ENCODE peak calls at places on chromosomes 13 and 19, in five cellular contexts. P is osteoblast; I is heart left ventricle; Q is body of pancreas; B is CD8-positive, alpha-beta T cell. J is an unnamed sample.

GRCh38 chr13:106568225-106569003 is 477 bp upstream of the ARGLU1 start:
- DNase-seq in P (no peak), I (no peak), Q (no peak), B (no peak), J (no peak)

GRCh38 chr13:79267560-79267959 is 138.5 kb downstream of the RBM26 start:
- DNase-seq in P (no peak), I (no peak), Q (no peak), B (no peak), J (no peak)

GRCh38 chr19:49515767-49516166 is 3.3 kb downstream of the FCGRT start:
- DNase-seq in P (peak), I (peak), Q (no peak), B (no peak), J (peak)

GRCh38 chr13:66348745-66349720 is 881.1 kb downstream of the PCDH9 start:
- DNase-seq in P (peak), I (no peak), Q (peak), B (no peak), J (peak)

GRCh38 chr13:70171151-70171550 is 62.9 kb upstream of the KLHL1 start:
- DNase-seq in P (no peak), I (no peak), Q (no peak), B (no peak), J (no peak)

GRCh38 chr13:30191491-30192100 is 115.8 kb downstream of the KATNAL1 start:
- DNase-seq in P (no peak), I (no peak), Q (no peak), B (no peak), J (no peak)

GRCh38 chr19:10788146-10788545 is 47.9 kb downstream of the TMED1 start:
- DNase-seq in P (no peak), I (no peak), Q (no peak), B (no peak), J (no peak)

GRCh38 chr13:47226516-47226915 is 329.7 kb upstream of the HTR2A start:
- DNase-seq in P (no peak), I (no peak), Q (no peak), B (no peak), J (no peak)

GRCh38 chr19:38673030-38673429 is 25.6 kb downstream of the ACTN4 start:
- DNase-seq in P (no peak), I (no peak), Q (no peak), B (no peak), J (no peak)

GRCh38 chr19:15836345-15836594 is 20.8 kb upstream of the OR10H1 start:
- DNase-seq in P (peak), I (no peak), Q (no peak), B (no peak), J (no peak)

GRCh38 chr19:7772752-7773291 is 9.8 kb downstream of the CLEC4M start:
- DNase-seq in P (no peak), I (no peak), Q (no peak), B (no peak), J (no peak)

GRCh38 chr19:48878219-48879024 is 6.2 kb downstream of the PPP1R15A start:
- DNase-seq in P (peak), I (no peak), Q (no peak), B (no peak), J (no peak)

GRCh38 chr19:35347171-35347929 is at the start of gene FFAR1:
- DNase-seq in P (no peak), I (peak), Q (peak), B (no peak), J (no peak)

GRCh38 chr13:79966502-79966901 is 374.4 kb downstream of the SPRY2 start:
- DNase-seq in P (peak), I (no peak), Q (no peak), B (no peak), J (no peak)

GRCh38 chr13:80463673-80464352 is 122.9 kb upstream of the SPRY2 start:
- DNase-seq in P (no peak), I (no peak), Q (no peak), B (no peak), J (no peak)

GRCh38 chr13:45751882-45752281 is 49.8 kb downstream of the CBY2 start:
- DNase-seq in P (peak), I (no peak), Q (no peak), B (no peak), J (no peak)

GRCh38 chr13:97944396-97945029 is 9.0 kb upstream of the IPO5 start:
- DNase-seq in P (peak), I (no peak), Q (no peak), B (no peak), J (no peak)

GRCh38 chr13:42990147-42990990 is 1.7 kb downstream of the EPSTI1 start:
- DNase-seq in P (no peak), I (no peak), Q (no peak), B (no peak), J (no peak)

GRCh38 chr13:32409561-32410440 is 18.1 kb downstream of the N4BP2L1 start:
- DNase-seq in P (no peak), I (no peak), Q (no peak), B (no peak), J (peak)

GRCh38 chr19:2355168-2356035 is 4.7 kb upstream of the TMPRSS9 start:
- DNase-seq in P (peak), I (no peak), Q (no peak), B (no peak), J (no peak)

GRCh38 chr19:3202346-3202745 is 16.6 kb downstream of the NCLN start:
- DNase-seq in P (no peak), I (no peak), Q (no peak), B (no peak), J (no peak)

GRCh38 chr19:2547033-2547680 is 71.2 kb downstream of the GADD45B start:
- DNase-seq in P (peak), I (no peak), Q (no peak), B (no peak), J (peak)

GRCh38 chr13:59991395-59991794 is 172.3 kb downstream of the DIAPH3 start:
- DNase-seq in P (no peak), I (no peak), Q (no peak), B (no peak), J (no peak)

GRCh38 chr13:111153977-111154332 is 38.8 kb downstream of the ARHGEF7 start:
- DNase-seq in P (peak), I (peak), Q (no peak), B (peak), J (peak)

GRCh38 chr13:81639984-81640582 is 1299.2 kb upstream of the SPRY2 start:
- DNase-seq in P (no peak), I (no peak), Q (no peak), B (no peak), J (no peak)

GRCh38 chr19:48591021-48591420 is 15.5 kb upstream of the SPACA4 start:
- DNase-seq in P (peak), I (no peak), Q (no peak), B (no peak), J (no peak)

GRCh38 chr13:94620286-94620896 is 18.7 kb downstream of the GPR180 start:
- DNase-seq in P (no peak), I (no peak), Q (no peak), B (no peak), J (no peak)

GRCh38 chr13:76860706-76861105 is 25.5 kb downstream of the KCTD12 start:
- DNase-seq in P (no peak), I (no peak), Q (no peak), B (no peak), J (no peak)

GRCh38 chr19:850221-850978 is 1.7 kb upstream of the ELANE start:
- DNase-seq in P (peak), I (peak), Q (peak), B (no peak), J (peak)

GRCh38 chr13:29771247-29771646 is 79.2 kb downstream of the UBL3 start:
- DNase-seq in P (no peak), I (no peak), Q (no peak), B (no peak), J (no peak)

GRCh38 chr13:76703621-76704020 is 182.6 kb downstream of the KCTD12 start:
- DNase-seq in P (no peak), I (no peak), Q (no peak), B (no peak), J (no peak)

GRCh38 chr13:64643066-64643465 is 2587.1 kb downstream of the PCDH9 start:
- DNase-seq in P (no peak), I (no peak), Q (no peak), B (no peak), J (no peak)

GRCh38 chr13:34044041-34044440 is 226.1 kb downstream of the RFC3 start:
- DNase-seq in P (no peak), I (no peak), Q (no peak), B (no peak), J (no peak)

GRCh38 chr13:46896346-46897138 is at the start of gene HTR2A:
- DNase-seq in P (peak), I (peak), Q (peak), B (no peak), J (peak)

GRCh38 chr19:3145909-3146676 is 10.3 kb downstream of the GNA15 start:
- DNase-seq in P (no peak), I (no peak), Q (no peak), B (no peak), J (peak)

GRCh38 chr19:54209748-54210494 is 9.3 kb downstream of the RPS9 start:
- DNase-seq in P (peak), I (peak), Q (peak), B (no peak), J (peak)

GRCh38 chr13:80945328-80945727 is 604.4 kb upstream of the SPRY2 start:
- DNase-seq in P (no peak), I (no peak), Q (peak), B (no peak), J (no peak)

GRCh38 chr19:38267780-38268430 is 3.5 kb downstream of the SPINT2 start:
- DNase-seq in P (peak), I (no peak), Q (peak), B (no peak), J (no peak)

GRCh38 chr13:83819611-83820010 is 62.7 kb downstream of the SLITRK1 start:
- DNase-seq in P (peak), I (no peak), Q (no peak), B (no peak), J (no peak)

GRCh38 chr13:83825676-83826075 is 56.6 kb downstream of the SLITRK1 start:
- DNase-seq in P (no peak), I (no peak), Q (no peak), B (no peak), J (no peak)

GRCh38 chr13:83827338-83827737 is 54.9 kb downstream of the SLITRK1 start:
- DNase-seq in P (peak), I (no peak), Q (no peak), B (no peak), J (no peak)

GRCh38 chr13:83824561-83824960 is 57.7 kb downstream of the SLITRK1 start:
- DNase-seq in P (no peak), I (no peak), Q (no peak), B (no peak), J (no peak)

GRCh38 chr13:83824120-83824519 is 58.2 kb downstream of the SLITRK1 start:
- DNase-seq in P (no peak), I (no peak), Q (no peak), B (no peak), J (no peak)
- H3K27ac ChIP-seq in P (no peak), I (no peak), Q (no peak), B (no peak), J (no peak)

DNA sequence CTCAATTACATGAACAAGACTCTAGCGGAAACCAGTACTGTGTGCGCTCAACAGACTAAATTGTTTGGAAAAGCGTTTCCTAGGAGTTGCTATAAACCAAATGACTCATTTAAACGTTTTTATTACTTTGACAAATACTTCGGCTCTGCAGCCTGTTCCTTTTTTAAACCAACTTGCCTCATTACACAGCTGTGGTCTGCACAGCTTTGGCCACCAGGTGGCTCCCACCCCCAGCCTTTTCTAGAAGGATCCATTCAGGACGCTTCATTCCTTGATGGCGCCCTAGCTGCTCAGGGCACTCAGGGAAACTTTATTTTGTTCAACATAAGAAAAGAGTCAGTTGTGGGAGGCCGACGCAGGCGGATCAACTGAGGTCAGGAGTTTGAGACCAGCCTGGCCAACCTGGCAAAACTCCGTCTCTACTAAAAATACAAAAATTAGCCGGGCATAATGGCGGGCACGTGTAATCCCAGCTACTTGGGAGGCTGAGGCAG is 41.0 kb upstream of the XPO4 start:
- DNase-seq in P (peak), I (peak), Q (peak), B (peak), J (peak)
- H3K27ac ChIP-seq in P (peak), I (no peak), Q (peak), B (no peak), J (no peak)

DNA sequence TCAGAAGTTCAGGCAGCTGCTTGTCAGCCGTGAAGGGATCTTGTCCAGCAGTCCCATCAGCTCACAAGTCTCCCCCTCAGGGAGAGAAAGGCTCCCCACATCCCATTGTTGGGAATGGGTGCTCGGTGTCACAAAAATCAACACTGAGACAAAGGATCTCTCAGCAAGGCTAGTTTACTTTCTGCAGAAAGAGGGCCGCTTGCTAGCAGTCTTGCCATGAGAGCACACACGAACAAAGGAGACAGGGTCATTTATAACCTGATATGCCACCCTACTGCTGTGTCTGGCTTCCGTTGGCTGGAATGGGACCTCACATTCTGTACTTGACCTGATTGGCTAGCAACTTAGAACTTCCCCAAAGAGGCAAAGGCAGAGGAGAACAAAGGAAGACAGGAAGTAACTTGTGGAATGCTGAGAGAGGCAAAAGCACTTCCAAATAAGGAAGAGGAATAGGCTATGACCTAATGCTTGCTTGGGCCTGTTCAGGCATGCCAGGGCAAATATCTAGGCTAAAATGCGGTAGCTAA is 8.7 kb upstream of the IGFL3 start:
- DNase-seq in P (no peak), I (no peak), Q (peak), B (no peak), J (no peak)
- H3K27ac ChIP-seq in P (peak), I (peak), Q (peak), B (no peak), J (peak)

GRCh38 chr19:47215581-47215980 is 15.4 kb downstream of the BBC3 start:
- DNase-seq in P (no peak), I (no peak), Q (no peak), B (no peak), J (no peak)

GRCh38 chr19:47210180-47210490 is 20.9 kb downstream of the BBC3 start:
- DNase-seq in P (no peak), I (no peak), Q (no peak), B (no peak), J (no peak)

GRCh38 chr19:47209323-47210179 is 21.4 kb downstream of the BBC3 start:
- DNase-seq in P (no peak), I (no peak), Q (no peak), B (no peak), J (peak)

GRCh38 chr19:47210689-47211316 is 20.2 kb downstream of the BBC3 start:
- DNase-seq in P (peak), I (peak), Q (peak), B (peak), J (peak)
- H3K27ac ChIP-seq in P (peak), I (peak), Q (no peak), B (no peak), J (peak)

DNA sequence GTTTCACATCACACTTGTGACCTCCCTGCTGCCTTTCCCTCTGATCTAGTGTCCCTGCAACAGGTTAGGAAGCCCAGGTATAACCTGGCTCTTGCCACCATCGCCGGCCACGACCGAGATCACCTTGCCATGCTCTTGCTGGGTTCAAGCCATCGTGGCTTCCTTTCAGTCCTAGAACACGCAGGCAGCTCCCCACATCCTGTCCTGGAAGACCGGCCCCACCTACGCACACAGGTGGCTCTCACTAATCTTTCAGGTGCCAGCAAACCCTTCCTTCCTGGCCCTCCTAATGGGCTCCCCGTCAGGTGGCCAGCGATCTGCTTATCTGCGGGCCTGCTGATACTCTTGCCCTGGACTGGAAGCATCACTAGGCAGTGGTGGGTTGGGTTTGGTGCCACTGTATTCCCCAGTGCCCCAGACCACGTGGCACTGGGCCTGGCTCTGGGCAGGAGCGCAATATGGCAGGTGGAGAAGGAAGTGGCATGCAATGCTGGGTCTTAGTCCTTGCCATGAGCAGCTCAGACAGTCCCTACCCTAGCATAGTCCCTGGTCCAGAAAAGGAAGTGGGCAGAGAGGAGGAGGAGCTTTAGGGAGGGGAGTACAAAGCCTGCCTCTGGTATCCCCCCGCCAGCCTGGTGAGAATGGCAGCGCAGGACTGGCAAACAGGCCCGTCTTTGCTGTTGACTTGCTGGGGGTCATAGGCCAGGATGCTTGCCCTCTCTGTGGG is 11.8 kb downstream of the PPP1R37 start:
- DNase-seq in P (no peak), I (no peak), Q (no peak), B (no peak), J (no peak)
- H3K27ac ChIP-seq in P (no peak), I (peak), Q (peak), B (no peak), J (peak)

GRCh38 chr19:19642506-19643157 is 825 bp downstream of the GMIP start:
- DNase-seq in P (peak), I (no peak), Q (no peak), B (no peak), J (no peak)
- H3K27ac ChIP-seq in P (peak), I (peak), Q (peak), B (peak), J (peak)

DNA sequence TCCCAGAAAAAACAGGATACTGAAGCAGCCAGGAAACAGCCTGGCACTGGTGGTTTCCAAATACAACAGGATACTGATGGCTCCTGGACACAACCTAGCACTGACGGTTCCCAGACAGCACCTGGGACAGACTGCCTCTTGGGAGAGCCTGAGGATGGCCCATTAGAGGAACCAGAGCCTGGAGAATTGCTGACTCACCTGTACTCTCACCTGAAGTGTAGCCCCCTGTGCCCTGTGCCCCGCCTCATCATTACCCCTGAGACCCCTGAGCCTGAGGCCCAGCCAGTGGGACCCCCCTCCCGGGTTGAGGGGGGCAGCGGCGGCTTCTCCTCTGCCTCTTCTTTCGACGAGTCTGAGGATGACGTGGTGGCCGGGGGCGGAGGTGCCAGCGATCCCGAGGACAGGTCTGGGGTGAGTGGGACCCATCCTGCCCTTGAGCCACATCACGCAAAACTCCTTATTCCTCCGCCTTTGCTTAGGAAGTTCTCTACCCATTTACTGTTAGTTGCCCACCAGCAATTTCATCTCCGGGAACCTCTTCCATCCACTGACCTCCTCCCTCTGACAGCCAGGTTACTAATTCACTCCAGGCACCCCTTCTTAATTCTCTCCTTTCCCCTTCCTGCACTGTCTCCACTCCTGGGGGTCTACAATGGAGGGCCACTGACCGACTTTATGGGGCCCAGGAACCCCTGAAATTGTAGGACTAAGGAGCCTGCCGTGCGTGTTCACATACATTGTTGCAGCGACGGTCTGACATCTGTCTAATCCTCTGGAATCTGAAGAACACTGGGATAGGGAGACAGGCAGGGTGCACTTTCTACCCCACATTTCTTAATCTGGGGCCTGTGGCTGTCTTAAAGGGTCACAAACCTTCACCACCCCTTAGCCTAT is 1.2 kb downstream of the ITPKC start:
- DNase-seq in P (peak), I (no peak), Q (peak), B (no peak), J (no peak)
- H3K27ac ChIP-seq in P (peak), I (peak), Q (peak), B (peak), J (peak)

J was measured in left ventricle myocardium inferior.